ENCODE peak calls at places on chromosomes 12 and 14, in five cellular contexts. One of them, this sample, is unnamed.

GRCh38 chr14:79971330-79971729 is 240.0 kb downstream of the DIO2 start:
- DNase-seq in uterus: peak; percentile 27
- DNase-seq in transverse colon: no peak
- DNase-seq in H1: no peak
- DNase-seq in lower leg skin: no peak
- DNase-seq in this sample: no peak

GRCh38 chr12:2834581-2835491 is at the start of gene NRIP2:
- DNase-seq in uterus: peak; percentile 63
- DNase-seq in H1: peak; percentile 65
- DNase-seq in lower leg skin: no peak
- DNase-seq in transverse colon: no peak
- DNase-seq in this sample: no peak

GRCh38 chr14:51996148-51996746 is 6.9 kb downstream of the RTRAF start:
- DNase-seq in H1: no peak
- DNase-seq in uterus: no peak
- DNase-seq in transverse colon: no peak
- DNase-seq in lower leg skin: no peak
- DNase-seq in this sample: no peak

GRCh38 chr12:109582636-109583035 is 9.0 kb downstream of the MVK start:
- DNase-seq in H1: no peak
- DNase-seq in transverse colon: no peak
- DNase-seq in uterus: no peak
- DNase-seq in lower leg skin: no peak
- DNase-seq in this sample: no peak

GRCh38 chr12:128076188-128076587 is 190.8 kb upstream of the TMEM132C start:
- DNase-seq in H1: no peak
- DNase-seq in uterus: no peak
- DNase-seq in lower leg skin: peak; percentile 6
- DNase-seq in transverse colon: no peak
- DNase-seq in this sample: no peak

GRCh38 chr12:130828895-130829294 is 10.2 kb downstream of the STX2 start:
- DNase-seq in lower leg skin: peak; percentile 68
- DNase-seq in uterus: no peak
- DNase-seq in H1: no peak
- DNase-seq in transverse colon: no peak
- DNase-seq in this sample: no peak

GRCh38 chr12:123512838-123513665 is 20.5 kb downstream of the RILPL1 start:
- DNase-seq in transverse colon: no peak
- DNase-seq in lower leg skin: no peak
- DNase-seq in H1: no peak
- DNase-seq in uterus: no peak
- DNase-seq in this sample: no peak

GRCh38 chr14:48111151-48111550 is 435.7 kb upstream of the MDGA2 start:
- DNase-seq in uterus: no peak
- DNase-seq in transverse colon: no peak
- DNase-seq in lower leg skin: no peak
- DNase-seq in H1: no peak
- DNase-seq in this sample: no peak

GRCh38 chr14:25944020-25944419 is 653.8 kb downstream of the NOVA1 start:
- DNase-seq in H1: no peak
- DNase-seq in uterus: no peak
- DNase-seq in lower leg skin: no peak
- DNase-seq in transverse colon: no peak
- DNase-seq in this sample: no peak

GRCh38 chr12:45122776-45123380 is 72.0 kb upstream of the DBX2 start:
- DNase-seq in H1: no peak
- DNase-seq in uterus: no peak
- DNase-seq in lower leg skin: no peak
- DNase-seq in transverse colon: no peak
- DNase-seq in this sample: no peak

GRCh38 chr12:62772556-62772955 is 162.4 kb downstream of the PPM1H start:
- DNase-seq in transverse colon: no peak
- DNase-seq in uterus: no peak
- DNase-seq in H1: no peak
- DNase-seq in lower leg skin: no peak
- DNase-seq in this sample: no peak

GRCh38 chr12:91058821-91059220 is 997 bp upstream of the KERA start:
- DNase-seq in uterus: no peak
- DNase-seq in transverse colon: no peak
- DNase-seq in lower leg skin: no peak
- DNase-seq in H1: no peak
- DNase-seq in this sample: no peak

GRCh38 chr12:71947645-71948105 is 9.0 kb downstream of the TPH2 start:
- DNase-seq in uterus: no peak
- DNase-seq in H1: peak; percentile 64
- DNase-seq in lower leg skin: no peak
- DNase-seq in transverse colon: no peak
- DNase-seq in this sample: peak; percentile 4

GRCh38 chr12:25644964-25645363 is 91.9 kb upstream of the LMNTD1 start:
- DNase-seq in transverse colon: no peak
- DNase-seq in H1: no peak
- DNase-seq in lower leg skin: no peak
- DNase-seq in uterus: no peak
- DNase-seq in this sample: no peak

GRCh38 chr12:106072751-106073150 is 66.0 kb downstream of the NUAK1 start:
- DNase-seq in uterus: no peak
- DNase-seq in lower leg skin: no peak
- DNase-seq in transverse colon: no peak
- DNase-seq in H1: no peak
- DNase-seq in this sample: no peak

GRCh38 chr12:29228474-29229157 is 79.5 kb downstream of the FAR2 start:
- DNase-seq in uterus: no peak
- DNase-seq in lower leg skin: no peak
- DNase-seq in H1: no peak
- DNase-seq in transverse colon: no peak
- DNase-seq in this sample: no peak

GRCh38 chr12:29226621-29227020 is 77.5 kb downstream of the FAR2 start:
- DNase-seq in transverse colon: no peak
- DNase-seq in uterus: no peak
- DNase-seq in lower leg skin: no peak
- DNase-seq in H1: no peak
- DNase-seq in this sample: no peak

GRCh38 chr12:29223936-29224921 is 75.2 kb downstream of the FAR2 start:
- DNase-seq in transverse colon: no peak
- DNase-seq in H1: no peak
- DNase-seq in lower leg skin: no peak
- DNase-seq in uterus: no peak
- DNase-seq in this sample: no peak

GRCh38 chr12:29223431-29223830 is 74.4 kb downstream of the FAR2 start:
- DNase-seq in lower leg skin: no peak
- DNase-seq in transverse colon: no peak
- DNase-seq in uterus: no peak
- DNase-seq in H1: no peak
- DNase-seq in this sample: no peak

DNA sequence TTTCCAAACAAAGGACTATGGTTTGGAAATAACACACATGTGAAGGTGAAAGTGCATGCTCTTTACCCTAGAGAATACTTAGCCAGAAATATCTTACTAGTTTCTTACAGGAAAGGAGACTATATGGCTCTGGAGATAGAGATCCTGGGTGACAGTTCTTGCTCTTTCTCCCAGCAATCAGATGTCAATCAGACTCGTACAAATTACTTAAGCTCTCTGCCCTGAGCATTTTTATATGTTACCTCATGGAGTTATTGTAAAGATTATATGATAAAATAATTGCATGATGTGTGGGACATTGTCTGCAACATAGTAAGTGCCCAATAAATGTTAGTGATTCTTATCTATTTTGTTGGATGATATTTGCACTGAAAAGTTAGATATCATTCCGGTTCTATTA is 76.8 kb downstream of the FAR2 start:
- DNase-seq in H1: no peak
- DNase-seq in uterus: no peak
- DNase-seq in lower leg skin: no peak
- DNase-seq in transverse colon: no peak
- DNase-seq in this sample: no peak
- H3K4me3 ChIP-seq in H1: no peak overlapping the region
- H3K4me3 ChIP-seq in uterus: no peak overlapping the region
- H3K4me3 ChIP-seq in lower leg skin: no peak overlapping the region
- H3K4me3 ChIP-seq in transverse colon: no peak overlapping the region
- H3K4me3 ChIP-seq in this sample: no peak overlapping the region

GRCh38 chr12:49641748-49642369 is 18.5 kb downstream of the PRPF40B start:
- DNase-seq in uterus: no peak
- DNase-seq in transverse colon: no peak
- DNase-seq in H1: no peak
- DNase-seq in lower leg skin: no peak
- DNase-seq in this sample: peak; percentile 11

GRCh38 chr12:49643961-49644619 is 20.7 kb downstream of the PRPF40B start:
- DNase-seq in uterus: no peak
- DNase-seq in H1: no peak
- DNase-seq in transverse colon: no peak
- DNase-seq in lower leg skin: no peak
- DNase-seq in this sample: no peak

GRCh38 chr12:49644620-49644994 is 21.2 kb downstream of the PRPF40B start:
- DNase-seq in uterus: peak; percentile 86
- DNase-seq in transverse colon: peak; percentile 80
- DNase-seq in lower leg skin: peak; percentile 95
- DNase-seq in H1: peak; percentile 83
- DNase-seq in this sample: peak; percentile 52

GRCh38 chr12:49643135-49643534 is 19.8 kb downstream of the PRPF40B start:
- DNase-seq in lower leg skin: no peak
- DNase-seq in H1: no peak
- DNase-seq in uterus: no peak
- DNase-seq in transverse colon: no peak
- DNase-seq in this sample: no peak

DNA sequence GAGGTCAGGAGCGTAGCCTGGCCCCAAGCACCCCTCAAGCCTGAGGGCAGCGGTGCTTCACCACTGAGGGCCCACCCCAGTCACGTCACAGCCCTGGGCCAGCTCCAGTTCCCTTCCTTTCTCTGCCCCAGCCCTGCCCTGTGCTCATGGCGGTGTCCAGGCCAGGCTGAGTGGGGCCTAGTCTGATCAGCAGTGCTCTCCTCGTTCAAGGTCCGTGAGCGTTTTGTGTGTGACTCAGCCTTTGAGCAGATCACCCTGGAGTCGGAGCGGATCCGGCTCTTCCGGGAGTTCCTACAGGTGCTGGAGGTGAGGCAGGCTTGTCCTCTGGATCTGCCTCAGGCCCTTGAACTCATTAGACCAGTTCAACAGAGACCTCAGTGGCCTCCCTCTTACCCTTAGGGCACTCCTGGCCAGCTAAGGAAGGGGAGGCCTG is 19.0 kb downstream of the PRPF40B start:
- DNase-seq in transverse colon: no peak
- DNase-seq in H1: no peak
- DNase-seq in lower leg skin: no peak
- DNase-seq in uterus: no peak
- DNase-seq in this sample: no peak
- TF ChIP-seq POLR2A in transverse colon: no peak
- TF ChIP-seq POLR2A in H1: no peak
- TF ChIP-seq POLR2A in lower leg skin: no peak
- TF ChIP-seq POLR2A in uterus: no peak
- TF ChIP-seq POLR2A in this sample: no peak

GRCh38 chr14:35534884-35535793 is 1.2 kb downstream of the INSM2 start:
- DNase-seq in lower leg skin: peak; percentile 86
- DNase-seq in uterus: no peak
- DNase-seq in H1: peak; percentile 93
- DNase-seq in transverse colon: peak; percentile 59
- DNase-seq in this sample: no peak

GRCh38 chr14:35535794-35536112 is 1.8 kb downstream of the INSM2 start:
- DNase-seq in H1: no peak
- DNase-seq in uterus: no peak
- DNase-seq in lower leg skin: no peak
- DNase-seq in transverse colon: no peak
- DNase-seq in this sample: no peak

GRCh38 chr14:35532783-35533356 is 1.1 kb upstream of the INSM2 start:
- DNase-seq in uterus: no peak
- DNase-seq in H1: no peak
- DNase-seq in transverse colon: no peak
- DNase-seq in lower leg skin: no peak
- DNase-seq in this sample: no peak

GRCh38 chr14:35533357-35534129 is 421 bp upstream of the INSM2 start:
- DNase-seq in uterus: no peak
- DNase-seq in lower leg skin: no peak
- DNase-seq in transverse colon: peak; percentile 67
- DNase-seq in H1: peak; percentile 97
- DNase-seq in this sample: no peak

DNA sequence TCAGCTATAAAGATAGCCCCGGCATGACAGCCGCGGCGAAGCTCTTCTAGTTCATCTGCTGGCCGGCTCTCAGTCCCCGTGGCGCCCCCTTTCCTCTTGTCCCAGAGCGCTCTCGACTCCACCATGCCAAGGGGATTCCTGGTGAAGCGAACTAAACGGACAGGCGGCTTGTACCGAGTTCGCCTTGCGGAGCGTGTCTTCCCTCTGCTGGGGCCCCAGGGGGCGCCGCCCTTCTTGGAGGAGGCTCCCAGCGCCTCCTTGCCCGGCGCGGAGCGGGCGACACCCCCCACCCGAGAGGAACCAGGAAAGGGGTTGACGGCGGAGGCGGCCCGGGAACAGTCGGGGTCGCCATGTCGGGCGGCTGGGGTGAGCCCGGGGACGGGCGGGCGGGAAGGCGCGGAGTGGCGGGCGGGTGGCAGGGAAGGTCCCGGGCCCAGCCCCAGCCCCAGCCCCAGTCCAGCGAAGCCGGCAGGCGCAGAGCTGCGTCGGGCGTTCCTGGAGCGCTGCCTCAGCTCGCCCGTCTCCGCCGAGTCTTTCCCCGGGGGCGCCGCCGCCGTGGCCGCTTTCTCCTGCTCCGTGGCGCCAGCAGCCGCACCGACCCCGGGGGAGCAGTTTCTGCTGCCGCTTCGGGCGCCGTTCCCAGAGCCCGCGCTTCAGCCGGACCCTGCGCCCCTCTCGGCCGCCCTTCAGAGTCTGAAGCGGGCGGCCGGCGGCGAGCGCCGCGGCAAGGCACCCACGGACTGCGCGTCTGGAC is at the start of gene INSM2:
- DNase-seq in uterus: no peak
- DNase-seq in H1: no peak
- DNase-seq in lower leg skin: peak; percentile 84
- DNase-seq in transverse colon: no peak
- DNase-seq in this sample: no peak
- TF ChIP-seq CTCF in uterus: no peak
- TF ChIP-seq CTCF in H1: peak; percentile 18
- TF ChIP-seq CTCF in lower leg skin: no peak
- TF ChIP-seq CTCF in transverse colon: no peak
- TF ChIP-seq CTCF in this sample: no peak

GRCh38 chr12:42985506-42985905 is 396.0 kb upstream of the PRICKLE1 start:
- DNase-seq in uterus: no peak
- DNase-seq in lower leg skin: no peak
- DNase-seq in transverse colon: no peak
- DNase-seq in H1: no peak
- DNase-seq in this sample: no peak
- H3K4me3 ChIP-seq in uterus: no peak overlapping the region
- H3K4me3 ChIP-seq in lower leg skin: no peak overlapping the region
- H3K4me3 ChIP-seq in transverse colon: no peak overlapping the region
- H3K4me3 ChIP-seq in H1: no peak overlapping the region
- H3K4me3 ChIP-seq in this sample: no peak overlapping the region

This sample was measured in gastrocnemius medialis.